ENCODE peak calls at places on chromosomes 1 and 21, in six cellular contexts. Y is NCI-H510A; T is amniotic stem cell; J is activated CD4-positive, alpha-beta memory T cell treated with anti-CD3 and anti-CD28 coated beads, Interleukin-2, amount 10 ng/mL, durations not matched to agents 7 days and 5 days; V is stimulated activated CD8-positive, alpha-beta memory T cell treated with anti-CD3 and anti-CD28 coated beads, Interleukin-7, amount 100 ng/mL, for 1 hour; K is RPMI7951. N is an unnamed sample.
A peak's percentile ranks its signal among the peaks of the same experiment; 100 is the strongest.

GRCh38 chr1:207049974-207050391 is 1.0 kb downstream of the YOD1 start:
- DNase-seq in K (peak; percentile 50), Y (no peak), V (peak; percentile 20), J (peak; percentile 59), T (peak; percentile 44), N (peak; percentile 54)

GRCh38 chr1:111587509-111588174 is 31.9 kb upstream of the RAP1A start:
- DNase-seq in K (no peak), T (no peak), V (no peak), J (no peak), Y (no peak), N (no peak)

GRCh38 chr1:52263153-52263910 is 102.7 kb downstream of the CC2D1B start:
- DNase-seq in Y (no peak), J (no peak), T (no peak), K (no peak), V (no peak), N (no peak)

GRCh38 chr1:218679988-218680743 is 335.0 kb downstream of the TGFB2 start:
- DNase-seq in T (no peak), J (no peak), V (no peak), Y (no peak), K (no peak), N (no peak)

GRCh38 chr1:5376538-5377247 is 615.5 kb downstream of the NPHP4 start:
- DNase-seq in Y (no peak), K (no peak), V (no peak), T (no peak), J (no peak), N (no peak)

GRCh38 chr21:43644609-43645008 is 14.7 kb downstream of the HSF2BP start:
- DNase-seq in J (no peak), T (no peak), V (no peak), K (peak; percentile 66), Y (no peak), N (no peak)

GRCh38 chr1:230003409-230003808 is 63.6 kb upstream of the GALNT2 start:
- DNase-seq in J (no peak), Y (no peak), K (no peak), V (no peak), T (no peak), N (no peak)

GRCh38 chr1:30675761-30676160 is 47.6 kb downstream of the MATN1 start:
- DNase-seq in J (no peak), V (no peak), K (peak; percentile 27), T (no peak), Y (no peak), N (no peak)

GRCh38 chr1:21229246-21230000 is 52.7 kb upstream of the EIF4G3 start:
- DNase-seq in T (peak; percentile 28), V (no peak), J (no peak), K (no peak), Y (no peak), N (no peak)

GRCh38 chr1:32713081-32713480 is 10.5 kb upstream of the SYNC start:
- DNase-seq in J (no peak), V (no peak), K (no peak), T (no peak), Y (no peak), N (no peak)

GRCh38 chr1:15290382-15290781 is 43.4 kb downstream of the FHAD1 start:
- DNase-seq in Y (no peak), K (peak; percentile 86), J (no peak), V (no peak), T (no peak), N (no peak)

GRCh38 chr1:55033215-55033614 is 6.1 kb upstream of the PCSK9 start:
- DNase-seq in J (no peak), T (no peak), V (no peak), Y (no peak), K (no peak), N (no peak)

GRCh38 chr1:1989759-1990158 is 13.8 kb downstream of the CFAP74 start:
- DNase-seq in Y (no peak), K (no peak), J (no peak), V (no peak), T (no peak), N (no peak)

GRCh38 chr1:12745992-12746323 is at the start of gene CFAP107:
- DNase-seq in Y (no peak), V (no peak), J (no peak), T (no peak), K (peak; percentile 14), N (no peak)

GRCh38 chr21:45324430-45325205 is 36.9 kb upstream of the POFUT2 start:
- DNase-seq in T (no peak), K (peak; percentile 85), V (no peak), Y (no peak), J (no peak), N (no peak)

N was measured in DND-41.